ENCODE peak calls at places on chromosomes 6 and 20, in nine cellular contexts. I is uterus; U is H1; D is tibial artery; L is bronchial epithelial cell; B is BJ; E is CD4-positive, CD25-positive, alpha-beta regulatory T cell; J is tibial nerve; X is left ventricle myocardium inferior. T is an unnamed sample.
A peak's percentile ranks its signal among the peaks of the same experiment; 100 is the strongest.

GRCh38 chr6:563863-564262 is 93.0 kb downstream of the HUS1B start:
- DNase-seq in I (no peak), U (no peak), D (no peak), L (no peak), B (no peak), E (no peak), J (no peak), X (no peak), T (no peak)

GRCh38 chr20:2289475-2289874 is 6.3 kb upstream of the TGM3 start:
- DNase-seq in I (no peak), U (no peak), D (peak; percentile 45), L (no peak), B (no peak), E (no peak), J (no peak), X (no peak), T (no peak)

GRCh38 chr6:75246386-75246785 is 2.8 kb upstream of the COX7A2 start:
- DNase-seq in I (no peak), U (no peak), D (no peak), L (no peak), B (no peak), E (no peak), J (no peak), X (no peak), T (no peak)

GRCh38 chr20:5674176-5674660 is 76.0 kb upstream of the SHLD1 start:
- DNase-seq in I (no peak), U (no peak), D (no peak), L (peak; percentile 99), B (no peak), E (peak; percentile 33), J (no peak), X (no peak), T (no peak)

GRCh38 chr6:75563032-75563431 is 38.6 kb upstream of the SENP6 start:
- DNase-seq in I (no peak), U (peak; percentile 48), D (no peak), L (peak; percentile 60), B (no peak), E (peak; percentile 47), J (no peak), X (no peak), T (no peak)

GRCh38 chr6:134145786-134146185 is 93.4 kb upstream of the SLC2A12 start:
- DNase-seq in I (no peak), U (no peak), D (no peak), L (no peak), B (peak; percentile 51), E (no peak), J (no peak), X (no peak), T (no peak)

GRCh38 chr20:22566876-22567658 is 17.3 kb downstream of the FOXA2 start:
- DNase-seq in I (no peak), U (no peak), D (no peak), L (no peak), B (no peak), E (no peak), J (no peak), X (no peak), T (no peak)

GRCh38 chr6:45710304-45710821 is 305.3 kb downstream of the CLIC5 start:
- DNase-seq in I (no peak), U (no peak), D (no peak), L (peak; percentile 61), B (no peak), E (peak; percentile 67), J (no peak), X (no peak), T (no peak)

GRCh38 chr6:46015119-46015968 is at the start of gene CLIC5:
- DNase-seq in I (no peak), U (peak; percentile 65), D (no peak), L (no peak), B (no peak), E (peak; percentile 15), J (no peak), X (peak; percentile 77), T (peak; percentile 63)

GRCh38 chr6:15365273-15365687 is 119.4 kb downstream of the JARID2 start:
- DNase-seq in I (peak; percentile 51), U (no peak), D (peak; percentile 85), L (peak; percentile 89), B (peak; percentile 77), E (peak; percentile 66), J (peak; percentile 51), X (peak; percentile 83), T (peak; percentile 91)

GRCh38 chr6:111589366-111589765 is 16.3 kb downstream of the TRAF3IP2 start:
- DNase-seq in I (peak; percentile 69), U (no peak), D (peak; percentile 87), L (peak; percentile 97), B (peak; percentile 76), E (no peak), J (no peak), X (no peak), T (peak; percentile 65)

GRCh38 chr6:35492664-35493284 is 4.1 kb downstream of the TEAD3 start:
- DNase-seq in I (no peak), U (no peak), D (no peak), L (no peak), B (no peak), E (no peak), J (no peak), X (peak; percentile 5), T (no peak)

GRCh38 chr6:2534406-2535139 is 216.1 kb downstream of the MYLK4 start:
- DNase-seq in I (no peak), U (no peak), D (no peak), L (no peak), B (no peak), E (no peak), J (no peak), X (no peak), T (no peak)

GRCh38 chr6:170152111-170152926 is 138.6 kb downstream of the DLL1 start:
- DNase-seq in I (peak; percentile 64), U (peak; percentile 62), D (peak; percentile 63), L (peak; percentile 36), B (no peak), E (no peak), J (no peak), X (peak; percentile 61), T (peak; percentile 55)

GRCh38 chr6:63049216-63049615 is 162.1 kb upstream of the FKBP1C start:
- DNase-seq in I (no peak), U (no peak), D (no peak), L (no peak), B (no peak), E (no peak), J (no peak), X (no peak), T (no peak)

GRCh38 chr20:58719258-58719657 is 26.7 kb downstream of the NPEPL1 start:
- DNase-seq in I (no peak), U (peak; percentile 39), D (no peak), L (no peak), B (no peak), E (no peak), J (no peak), X (peak; percentile 7), T (peak; percentile 5)

GRCh38 chr20:50518270-50518721 is 8.1 kb downstream of the PTPN1 start:
- DNase-seq in I (no peak), U (no peak), D (no peak), L (peak; percentile 38), B (no peak), E (peak; percentile 40), J (no peak), X (no peak), T (no peak)

GRCh38 chr6:42402184-42402583 is 49.5 kb downstream of the TRERF1 start:
- DNase-seq in I (no peak), U (no peak), D (no peak), L (peak; percentile 72), B (no peak), E (peak; percentile 71), J (no peak), X (no peak), T (no peak)

GRCh38 chr20:34983995-34984735 is 28.5 kb downstream of the MYH7B start:
- DNase-seq in I (no peak), U (peak; percentile 65), D (no peak), L (no peak), B (no peak), E (no peak), J (no peak), X (peak; percentile 21), T (peak; percentile 52)

GRCh38 chr6:169811072-169811471 is 59.6 kb downstream of the ERMARD start:
- DNase-seq in I (no peak), U (no peak), D (no peak), L (no peak), B (no peak), E (no peak), J (no peak), X (no peak), T (no peak)

DNA sequence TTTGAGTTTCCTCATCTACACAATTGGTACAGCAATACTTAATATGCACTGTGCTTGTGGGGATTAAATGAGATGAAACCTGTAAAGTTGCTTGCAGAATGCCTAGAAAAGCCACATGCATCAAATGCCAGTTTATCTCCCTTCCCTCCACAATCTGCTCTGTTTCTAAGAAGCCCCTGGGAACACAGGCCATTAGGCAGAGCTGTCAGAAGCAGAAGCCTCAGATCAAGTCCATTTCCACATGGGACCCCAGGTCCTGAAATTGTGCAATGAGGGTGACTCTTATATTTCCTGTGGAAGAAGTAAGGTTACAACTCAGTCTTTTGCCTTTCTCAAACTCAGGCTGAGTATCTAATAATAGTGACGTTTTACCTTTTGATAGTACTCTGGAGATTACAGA is 737.4 kb downstream of the KIF16B start:
- DNase-seq in I (no peak), U (no peak), D (no peak), L (no peak), B (no peak), E (no peak), J (no peak), X (no peak), T (no peak)
- H3K27me3 ChIP-seq in I (no peaks in the 10 kb centered on the region), U (no peaks in the 10 kb centered on the region), D (no peaks in the 10 kb centered on the region), L (no peaks in the 10 kb centered on the region), B (no peaks in the 10 kb centered on the region), E (no peaks in the 10 kb centered on the region), J (no peaks in the 10 kb centered on the region), X (no peaks in the 10 kb centered on the region), T (no peaks in the 10 kb centered on the region)

GRCh38 chr6:37588745-37589139 is 89.0 kb upstream of the CCDC167 start:
- DNase-seq in I (no peak), U (no peak), D (no peak), L (no peak), B (no peak), E (no peak), J (no peak), X (no peak), T (no peak)
- H3K27me3 ChIP-seq in I (no peaks in the 10 kb centered on the region), U (peaks cover 2% of the 10 kb centered on the region), D (no peaks in the 10 kb centered on the region), L (peaks cover 2% of the 10 kb centered on the region), B (peaks cover 17% of the 10 kb centered on the region), E (no peaks in the 10 kb centered on the region), J (peaks cover 7% of the 10 kb centered on the region), X (peaks cover 40% of the 10 kb centered on the region), T (no peaks in the 10 kb centered on the region)

GRCh38 chr6:24568687-24569086 is 73.9 kb downstream of the ALDH5A1 start:
- DNase-seq in I (no peak), U (no peak), D (no peak), L (no peak), B (no peak), E (no peak), J (no peak), X (no peak), T (no peak)
- H3K27me3 ChIP-seq in I (no peaks in the 10 kb centered on the region), U (peaks cover 6% of the 10 kb centered on the region), D (no peaks in the 10 kb centered on the region), L (no peaks in the 10 kb centered on the region), B (no peaks in the 10 kb centered on the region), E (no peaks in the 10 kb centered on the region), J (no peaks in the 10 kb centered on the region), X (peaks cover 41% of the 10 kb centered on the region), T (no peaks in the 10 kb centered on the region)

GRCh38 chr6:34021001-34021838 is 124.7 kb downstream of the GRM4 start:
- DNase-seq in I (no peak), U (no peak), D (no peak), L (no peak), B (no peak), E (no peak), J (no peak), X (no peak), T (no peak)
- H3K27me3 ChIP-seq in I (no peaks in the 10 kb centered on the region), U (peaks cover 4% of the 10 kb centered on the region), D (no peaks in the 10 kb centered on the region), L (peaks cover 3% of the 10 kb centered on the region), B (peaks cover 3% of the 10 kb centered on the region), E (no peaks in the 10 kb centered on the region), J (no peaks in the 10 kb centered on the region), X (peaks cover 97% of the 10 kb centered on the region), T (peaks cover 8% of the 10 kb centered on the region)